ENCODE peak calls at places on chromosomes 4 and X, in four cellular contexts. Z is suprapubic skin, I is mucosa of descending colon, O is endodermal cell. G is an unnamed sample.

GRCh38 chr4:19380600-19380999 is 871.1 kb upstream of the SLIT2 start:
- DNase-seq in O (no peak), Z (no peak), I (no peak), G (no peak)

GRCh38 chrX:40539214-40540142 is 41.3 kb upstream of the ATP6AP2 start:
- DNase-seq in I (peak; percentile 43), Z (peak; percentile 78), O (peak; percentile 93), G (no peak)

GRCh38 chrX:137878401-137878800 is 312.5 kb downstream of the ZIC3 start:
- DNase-seq in I (no peak), O (no peak), Z (no peak), G (no peak)

GRCh38 chrX:71927040-71927439 is 16.4 kb downstream of the NHSL2 start:
- DNase-seq in O (no peak), Z (no peak), I (no peak), G (no peak)

GRCh38 chr4:144712775-144713174 is 66.8 kb downstream of the HHIP start:
- DNase-seq in I (no peak), O (no peak), Z (no peak), G (no peak)

GRCh38 chrX:153521034-153521433 is 3.6 kb downstream of the ATP2B3 start:
- DNase-seq in I (no peak), O (no peak), Z (no peak), G (no peak)

GRCh38 chrX:109920868-109921267 is 82.0 kb upstream of the TMEM164 start:
- DNase-seq in O (no peak), Z (no peak), I (no peak), G (no peak)

GRCh38 chr4:150078041-150078995 is at the start of gene DCLK2:
- DNase-seq in I (peak; percentile 59), O (peak; percentile 86), Z (peak; percentile 82), G (no peak)

GRCh38 chr4:128308986-128309385 is 21.4 kb upstream of the PGRMC2 start:
- DNase-seq in I (no peak), Z (no peak), O (no peak), G (no peak)

GRCh38 chr4:150126201-150126879 is 48.1 kb downstream of the DCLK2 start:
- DNase-seq in O (no peak), I (peak; percentile 15), Z (no peak), G (no peak)

GRCh38 chrX:48003367-48003757 is 427 bp downstream of the ZNF182 start:
- DNase-seq in O (no peak), Z (no peak), I (no peak), G (no peak)

GRCh38 chrX:23883737-23884354 is 23.9 kb downstream of the APOO start:
- DNase-seq in I (no peak), Z (no peak), O (peak; percentile 67), G (no peak)

GRCh38 chrX:102959471-102959870 is 22.4 kb downstream of the RAB40AL start:
- DNase-seq in O (no peak), I (no peak), Z (no peak), G (no peak)

GRCh38 chr4:164748375-164748774 is 5.6 kb upstream of the SMIM31 start:
- DNase-seq in I (no peak), Z (no peak), O (no peak), G (no peak)

GRCh38 chr4:17283832-17284231 is 228.1 kb downstream of the QDPR start:
- DNase-seq in Z (no peak), I (no peak), O (no peak), G (no peak)

GRCh38 chrX:41603591-41603990 is 85.2 kb upstream of the GPR34 start:
- DNase-seq in I (no peak), Z (no peak), O (no peak), G (no peak)

GRCh38 chr4:89556596-89557305 is 249.2 kb upstream of the GPRIN3 start:
- DNase-seq in O (no peak), I (no peak), Z (no peak), G (no peak)

GRCh38 chr4:110629214-110629754 is 6.4 kb upstream of the PITX2 start:
- DNase-seq in O (peak; percentile 79), I (no peak), Z (no peak), G (no peak)

GRCh38 chr4:69470561-69470960 is 25.1 kb downstream of the UGT2B4 start:
- DNase-seq in O (no peak), I (no peak), Z (no peak), G (no peak)
- TF ChIP-seq CTCF in O (peak; percentile 64), I (no peak), Z (no peak), G (peak; percentile 39)

GRCh38 chr4:99336553-99336952 is 15.4 kb upstream of the ADH1B start:
- DNase-seq in O (no peak), Z (no peak), I (no peak), G (no peak)
- H3K4me3 ChIP-seq in O (no peak overlapping the region), Z (no peak overlapping the region), I (no peak overlapping the region), G (no peak overlapping the region)

DNA sequence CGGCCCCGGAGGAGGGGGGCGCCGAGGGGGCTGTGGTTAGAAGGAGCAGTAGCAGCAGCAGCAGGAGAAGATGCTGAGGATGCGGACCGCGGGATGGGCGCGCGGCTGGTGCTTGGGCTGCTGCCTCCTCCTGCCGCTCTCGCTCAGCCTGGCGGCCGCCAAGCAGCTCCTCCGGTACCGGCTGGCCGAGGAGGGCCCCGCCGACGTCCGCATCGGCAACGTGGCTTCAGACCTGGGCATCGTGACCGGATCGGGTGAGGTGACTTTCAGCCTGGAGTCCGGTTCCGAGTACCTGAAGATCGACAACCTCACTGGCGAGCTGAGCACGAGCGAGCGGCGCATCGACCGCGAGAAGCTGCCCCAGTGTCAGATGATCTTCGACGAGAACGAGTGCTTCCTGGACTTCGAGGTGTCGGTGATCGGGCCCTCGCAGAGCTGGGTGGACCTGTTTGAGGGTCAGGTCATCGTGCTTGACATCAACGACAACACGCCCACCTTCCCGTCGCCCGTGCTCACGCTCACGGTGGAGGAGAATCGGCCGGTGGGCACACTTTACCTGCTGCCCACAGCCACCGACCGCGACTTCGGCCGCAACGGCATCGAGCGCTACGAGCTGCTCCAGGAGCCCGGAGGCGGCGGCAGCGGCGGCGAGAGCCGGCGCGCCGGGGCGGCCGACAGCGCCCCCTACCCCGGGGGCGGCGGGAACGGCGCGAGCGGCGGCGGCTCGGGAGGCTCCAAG is 1.4 kb downstream of the PCDH7 start:
- DNase-seq in O (peak; percentile 86), Z (no peak), I (peak; percentile 24), G (no peak)
- TF ChIP-seq CTCF in O (peak; percentile 71), Z (peak; percentile 26), I (peak; percentile 11), G (peak; percentile 4)

GRCh38 chr4:121190389-121190788 is 26.3 kb upstream of the TNIP3 start:
- DNase-seq in Z (no peak), O (no peak), I (no peak), G (no peak)

GRCh38 chr4:121192500-121192899 is 28.4 kb upstream of the TNIP3 start:
- DNase-seq in Z (no peak), O (peak; percentile 54), I (no peak), G (no peak)

GRCh38 chr4:121189811-121190210 is 25.7 kb upstream of the TNIP3 start:
- DNase-seq in O (no peak), Z (no peak), I (peak; percentile 37), G (no peak)

GRCh38 chr4:121191351-121191750 is 27.2 kb upstream of the TNIP3 start:
- DNase-seq in O (no peak), I (no peak), Z (no peak), G (no peak)

DNA sequence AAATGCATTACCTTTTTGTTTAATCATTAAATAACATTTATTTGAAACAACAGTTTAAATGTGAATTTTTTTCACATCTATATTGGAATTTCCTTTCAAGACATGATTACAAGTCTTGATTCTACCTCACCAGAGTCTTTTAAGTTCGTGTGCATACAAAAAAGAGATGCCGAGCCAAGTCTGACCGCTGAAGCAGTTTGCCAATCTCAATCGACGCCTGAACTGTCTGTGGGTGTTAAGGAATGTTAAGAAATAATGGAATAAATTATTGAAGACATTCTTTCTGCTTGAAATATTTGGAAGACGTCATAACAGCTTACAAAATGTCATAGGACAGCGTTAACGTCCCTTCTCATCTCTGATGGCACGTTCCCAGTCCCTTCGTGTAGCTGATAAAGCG is 27.9 kb upstream of the TNIP3 start:
- DNase-seq in Z (no peak), I (no peak), O (no peak), G (no peak)
- H3K4me3 ChIP-seq in Z (no peak overlapping the region), I (no peak overlapping the region), O (no peak overlapping the region), G (no peak overlapping the region)

DNA sequence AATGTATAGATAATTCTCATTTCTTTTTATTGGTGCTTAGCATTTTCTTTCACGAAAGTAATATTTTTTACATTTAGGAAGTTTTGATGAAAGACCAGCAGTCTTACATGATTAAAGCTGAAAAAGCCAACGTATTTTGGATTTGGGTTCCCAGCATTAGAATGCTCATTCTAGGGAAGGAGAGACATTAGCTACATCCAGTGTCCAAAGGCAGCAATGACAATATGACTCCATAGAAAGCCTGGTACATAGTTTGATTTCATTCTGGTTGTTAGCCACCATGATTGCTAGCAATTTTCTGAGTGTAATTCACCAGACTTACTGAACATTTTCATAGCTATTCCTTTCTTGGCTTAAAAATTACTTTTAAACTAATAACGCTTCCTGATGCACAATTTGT is 1397.5 kb downstream of the PCDH7 start:
- DNase-seq in Z (no peak), I (no peak), O (no peak), G (no peak)
- TF ChIP-seq CTCF in Z (no peak), I (no peak), O (peak; percentile 57), G (peak; percentile 43)

GRCh38 chrX:115582035-115582870 is 21.3 kb downstream of the PLS3 start:
- DNase-seq in I (no peak), O (no peak), Z (no peak), G (no peak)
- H3K4me3 ChIP-seq in I (no peak overlapping the region), O (no peak overlapping the region), Z (no peak overlapping the region), G (no peak overlapping the region)

GRCh38 chr4:127188847-127189246 is 443.9 kb upstream of the INTU start:
- DNase-seq in I (no peak), Z (no peak), O (peak; percentile 48), G (peak; percentile 7)
- TF ChIP-seq CTCF in I (no peak), Z (no peak), O (peak; percentile 71), G (peak; percentile 50)

GRCh38 chr4:173529505-173530325 is at the start of gene HAND2:
- DNase-seq in O (peak; percentile 84), I (peak; percentile 48), Z (no peak), G (no peak)
- H3K4me3 ChIP-seq in O (peak within 1 kb of the TSS; percentile 69), I (peak within 1 kb of the TSS; percentile 14), Z (peak within 1 kb of the TSS; percentile 55), G (no peak within 1 kb of the TSS)

DNA sequence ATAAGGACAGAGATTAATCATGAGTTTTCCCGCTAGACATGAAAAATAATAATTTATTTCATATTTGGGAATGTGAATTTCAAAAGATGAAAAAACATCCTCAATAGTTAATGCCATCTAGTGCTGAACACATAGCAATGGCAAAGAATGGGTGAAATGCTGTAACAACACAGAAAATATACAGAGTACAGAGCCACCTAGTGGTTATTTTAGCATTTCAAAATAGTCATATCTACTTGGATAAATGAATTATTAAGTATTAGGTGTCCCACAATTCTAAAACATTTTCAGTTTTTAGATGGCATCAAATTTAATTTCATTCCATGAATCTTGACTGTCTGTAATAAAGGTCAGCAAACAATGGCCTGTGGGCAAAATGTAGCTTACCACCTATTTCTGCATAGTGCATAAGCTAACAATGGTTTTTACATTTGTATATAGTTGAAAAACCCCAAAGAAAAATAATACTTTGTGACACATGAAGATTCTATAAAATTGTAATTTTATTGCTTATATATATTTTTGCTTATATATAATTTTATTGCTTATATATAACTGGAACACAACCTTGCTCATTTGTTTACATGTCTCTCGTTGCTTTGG is 99.3 kb upstream of the FAM47C start:
- DNase-seq in Z (no peak), O (no peak), I (no peak), G (no peak)
- TF ChIP-seq CTCF in Z (no peak), O (peak; percentile 80), I (no peak), G (peak; percentile 50)

G was measured in epithelial cell of proximal tubule.